ENCODE peak calls at places on chromosomes 6 and 20, in four cellular contexts. S is uterus, H is heart right ventricle, B is stomach. N is an unnamed sample.

GRCh38 chr6:137926207-137926731 is 59.2 kb downstream of the TNFAIP3 start:
- DNase-seq in H (no peak), S (no peak), B (no peak), N (no peak)

GRCh38 chr6:7691675-7692452 is 34.0 kb upstream of the BMP6 start:
- DNase-seq in B (no peak), H (no peak), S (no peak), N (no peak)

GRCh38 chr6:55825402-55826051 is 49.9 kb downstream of the BMP5 start:
- DNase-seq in B (no peak), S (no peak), H (no peak), N (no peak)

GRCh38 chr20:19974621-19975435 is 42.3 kb upstream of the NAA20 start:
- DNase-seq in S (peak; percentile 91), B (peak; percentile 88), H (peak; percentile 85), N (peak; percentile 95)

GRCh38 chr6:170476360-170476759 is 76.7 kb downstream of the PSMB1 start:
- DNase-seq in H (no peak), B (no peak), S (no peak), N (no peak)

GRCh38 chr6:11251553-11252358 is 19.3 kb upstream of the NEDD9 start:
- DNase-seq in H (peak; percentile 36), S (peak; percentile 89), B (peak; percentile 50), N (no peak)

GRCh38 chr20:26163890-26164289 is 467.2 kb upstream of the ZNF337 start:
- DNase-seq in B (no peak), S (no peak), H (no peak), N (no peak)

GRCh38 chr20:61458146-61458746 is 206.2 kb downstream of the CDH4 start:
- DNase-seq in B (no peak), S (no peak), H (no peak), N (no peak)

GRCh38 chr20:51622004-51622874 is 79.7 kb upstream of the NFATC2 start:
- DNase-seq in S (no peak), H (no peak), B (no peak), N (no peak)

GRCh38 chr20:62929051-62929538 is 2.8 kb upstream of the DIDO1 start:
- DNase-seq in S (peak; percentile 53), B (peak; percentile 73), H (peak; percentile 81), N (peak; percentile 70)

GRCh38 chr6:35015996-35016395 is 125.1 kb downstream of the TCP11 start:
- DNase-seq in B (no peak), H (no peak), S (no peak), N (no peak)

DNA sequence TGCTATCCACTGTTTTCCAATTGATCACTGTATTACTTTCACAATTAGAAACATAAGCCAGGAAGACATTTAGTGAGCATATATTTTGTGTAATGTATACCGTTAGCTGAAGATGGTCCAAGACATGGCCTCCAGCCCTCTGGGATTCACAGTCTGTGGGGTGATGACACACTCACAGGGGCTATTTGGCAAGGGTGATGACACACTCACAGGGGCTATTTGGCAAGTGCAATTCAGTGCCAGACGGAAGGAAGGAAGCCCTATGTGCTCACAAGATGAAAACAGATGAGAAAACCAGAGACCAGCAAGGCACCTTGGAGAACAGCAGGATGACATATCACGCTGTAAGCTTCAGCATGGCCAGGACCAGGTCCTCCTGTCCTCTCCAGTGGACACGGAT is 183.7 kb downstream of the MBOAT1 start:
- DNase-seq in B (no peak), H (no peak), S (no peak), N (no peak)
- H3K4me1 ChIP-seq in B (no peaks in the 10 kb centered on the region), H (no peaks in the 10 kb centered on the region), S (no peaks in the 10 kb centered on the region), N (no peaks in the 10 kb centered on the region)

DNA sequence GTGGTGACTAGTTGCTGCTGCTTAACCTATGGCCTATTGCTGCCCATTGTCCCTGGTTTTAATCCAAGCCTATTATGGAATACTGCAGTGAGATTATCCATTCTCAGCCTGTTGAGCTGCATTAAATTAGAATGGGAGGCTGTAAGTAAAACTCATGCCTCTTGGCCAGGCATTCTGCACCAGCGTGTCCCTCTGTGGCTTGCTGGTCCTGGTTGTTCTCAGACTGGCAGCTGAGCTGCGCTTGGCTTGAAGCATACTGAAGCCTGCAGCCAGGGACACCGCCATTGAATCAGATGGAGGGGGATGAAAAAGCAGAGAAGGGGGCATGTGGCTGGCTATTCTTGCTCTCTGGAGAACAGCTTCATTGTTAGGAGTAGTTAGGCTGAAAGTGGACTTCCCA is 15.6 kb downstream of the LRRN4 start:
- DNase-seq in H (peak; percentile 34), S (no peak), B (no peak), N (no peak)
- H3K36me3 ChIP-seq in H (no peaks in the 10 kb centered on the region), S (no peaks in the 10 kb centered on the region), B (peaks cover 51% of the 10 kb centered on the region), N (peaks cover 10% of the 10 kb centered on the region)

DNA sequence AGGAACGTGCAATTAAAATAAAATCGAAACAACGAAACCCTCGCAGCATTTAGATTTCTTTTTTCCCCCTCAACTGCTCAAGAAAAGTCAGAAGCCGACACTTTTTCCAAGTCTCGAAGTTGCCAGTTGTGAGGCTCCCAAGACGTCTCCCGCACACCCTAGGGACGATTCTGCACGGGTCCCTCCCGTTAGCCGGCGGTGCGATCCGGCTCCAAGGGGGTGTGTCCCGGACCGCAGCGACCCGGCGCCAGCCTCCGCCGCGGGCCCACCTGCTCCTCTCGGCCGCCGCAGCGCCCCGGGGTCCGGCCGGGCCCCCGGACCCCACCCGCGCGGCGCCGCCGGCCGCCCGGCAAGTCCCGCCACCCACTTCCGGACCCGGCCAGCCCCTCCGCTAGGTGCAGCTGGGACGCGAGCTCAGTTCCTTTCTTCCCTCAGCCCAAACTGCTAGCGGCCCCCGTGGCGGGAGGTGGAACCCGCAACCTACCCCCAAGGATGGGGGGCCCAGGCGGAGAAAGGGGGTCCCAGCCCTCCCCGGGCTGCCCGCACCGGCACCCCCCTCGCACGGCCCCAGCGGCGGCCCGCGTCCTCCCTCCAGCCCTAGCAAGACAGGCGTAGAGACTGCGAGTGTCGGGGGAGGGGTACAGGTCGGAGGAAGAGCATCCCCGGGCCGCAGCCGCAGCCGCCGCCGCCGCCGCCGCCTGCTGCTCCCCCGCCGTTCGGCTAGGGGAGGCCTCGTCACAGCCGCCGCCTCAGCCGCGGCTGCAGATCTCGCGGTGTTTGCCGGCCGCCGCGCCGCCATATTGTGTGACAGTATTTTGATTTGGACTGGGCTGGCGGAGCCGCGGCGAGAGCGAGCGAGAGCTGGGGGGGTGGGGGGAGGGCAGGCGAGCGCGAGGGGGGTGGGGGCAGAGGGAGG is 514 bp upstream of the TAB2 start:
- DNase-seq in B (peak; percentile 90), H (peak; percentile 90), S (peak; percentile 88), N (peak; percentile 91)
- H3K4me1 ChIP-seq in B (peaks cover 42% of the 10 kb centered on the region), H (peaks cover 26% of the 10 kb centered on the region), S (no peaks in the 10 kb centered on the region), N (peaks cover 28% of the 10 kb centered on the region)

GRCh38 chr20:45423700-45424099 is 7.8 kb downstream of the PIGT start:
- DNase-seq in B (no peak), S (no peak), H (no peak), N (no peak)
- H3K36me3 ChIP-seq in B (peaks cover 58% of the 10 kb centered on the region), S (no peaks in the 10 kb centered on the region), H (no peaks in the 10 kb centered on the region), N (peaks cover 39% of the 10 kb centered on the region)

GRCh38 chr20:44646023-44646640 is 5.4 kb downstream of the ADA start:
- DNase-seq in B (no peak), H (no peak), S (no peak), N (no peak)

GRCh38 chr20:44648579-44648978 is 2.9 kb downstream of the ADA start:
- DNase-seq in B (no peak), S (no peak), H (no peak), N (no peak)

GRCh38 chr20:44648068-44648467 is 3.4 kb downstream of the ADA start:
- DNase-seq in B (peak; percentile 82), S (no peak), H (no peak), N (no peak)

GRCh38 chr20:44644384-44645131 is 6.9 kb downstream of the ADA start:
- DNase-seq in B (no peak), H (no peak), S (no peak), N (no peak)

DNA sequence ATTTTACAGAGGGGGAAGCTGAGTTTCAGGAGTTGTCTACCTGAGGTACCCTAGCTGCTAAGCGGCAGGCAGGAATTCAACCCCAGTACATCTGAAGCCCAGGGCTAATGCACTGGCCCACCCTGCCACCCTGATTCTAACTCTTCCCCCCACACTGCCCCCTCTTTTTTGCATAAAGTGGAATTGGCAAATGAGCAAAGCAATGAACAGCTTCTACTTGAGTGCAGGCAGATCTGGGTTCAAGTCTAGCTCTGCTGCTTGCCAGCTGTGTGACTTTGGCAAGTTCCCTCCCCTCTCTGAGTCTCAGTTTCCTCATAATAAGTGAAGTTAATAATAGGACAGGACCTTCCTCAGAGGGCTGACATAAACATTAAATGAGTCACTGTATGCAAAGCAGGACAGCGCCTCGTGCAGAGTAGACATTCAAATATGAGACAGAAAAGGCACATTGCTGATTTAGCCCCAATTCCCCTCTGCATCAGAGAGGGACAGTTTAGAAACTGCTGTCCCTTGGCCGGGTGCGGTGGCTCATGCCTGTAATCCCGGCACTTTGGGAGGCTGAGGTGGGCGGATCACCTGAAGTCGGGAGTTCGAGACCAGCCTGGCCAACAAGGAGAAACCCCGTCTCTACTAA is 4.7 kb downstream of the ADA start:
- DNase-seq in S (no peak), B (no peak), H (no peak), N (no peak)
- H3K4me1 ChIP-seq in S (peaks cover 9% of the 10 kb centered on the region), B (peaks cover 93% of the 10 kb centered on the region), H (peaks cover 84% of the 10 kb centered on the region), N (peaks cover 21% of the 10 kb centered on the region)

GRCh38 chr20:17939622-17940446 is 28.8 kb downstream of the SNX5 start:
- DNase-seq in H (no peak), B (no peak), S (no peak), N (no peak)

GRCh38 chr20:17941087-17941825 is 27.3 kb downstream of the SNX5 start:
- DNase-seq in B (no peak), H (no peak), S (no peak), N (no peak)

GRCh38 chr20:17943343-17943742 is 25.3 kb downstream of the SNX5 start:
- DNase-seq in S (no peak), H (no peak), B (no peak), N (no peak)

GRCh38 chr20:17940447-17940971 is 28.1 kb downstream of the SNX5 start:
- DNase-seq in H (no peak), B (no peak), S (no peak), N (no peak)

DNA sequence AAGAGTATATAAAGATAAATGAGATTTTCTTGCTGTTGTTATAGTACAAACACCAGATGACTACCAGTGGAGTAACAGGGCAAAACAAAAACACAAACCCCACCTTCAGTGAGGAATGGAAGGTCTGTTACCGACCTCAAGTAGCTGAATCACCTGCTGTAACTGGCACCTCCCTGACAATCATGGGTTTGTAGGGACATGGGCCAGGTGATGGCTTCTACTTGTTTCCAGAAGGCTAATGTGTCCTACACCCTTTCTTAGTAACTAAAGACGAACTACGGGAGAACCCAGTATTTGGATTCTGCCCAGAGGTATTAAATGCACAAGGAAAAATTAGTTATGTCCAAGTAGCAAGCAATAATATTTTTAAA is 26.8 kb downstream of the SNX5 start:
- DNase-seq in H (no peak), B (no peak), S (no peak), N (no peak)
- H3K36me3 ChIP-seq in H (no peaks in the 10 kb centered on the region), B (peaks cover 42% of the 10 kb centered on the region), S (no peaks in the 10 kb centered on the region), N (peaks cover 10% of the 10 kb centered on the region)

DNA sequence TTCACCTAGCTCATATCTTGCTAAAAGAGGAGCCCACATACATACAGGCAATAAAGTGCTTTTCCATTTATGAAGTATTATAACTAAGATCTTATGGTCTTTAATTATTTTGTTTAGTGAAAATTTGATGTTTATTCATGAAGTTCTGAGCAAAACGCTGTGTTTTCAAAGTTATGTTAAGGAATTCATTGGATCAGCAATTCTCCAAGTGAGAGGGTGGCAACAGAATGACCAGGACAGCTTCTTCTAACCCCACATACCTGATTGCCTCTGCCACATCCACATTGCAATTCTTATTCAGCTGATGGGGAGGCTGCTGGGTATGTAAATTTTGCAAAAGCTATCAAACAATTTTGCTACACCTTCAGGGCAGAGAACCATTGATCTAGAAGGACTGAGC is 116.8 kb downstream of the OGFRL1 start:
- DNase-seq in H (no peak), B (no peak), S (no peak), N (no peak)
- H3K4me1 ChIP-seq in H (peaks cover 84% of the 10 kb centered on the region), B (peaks cover 64% of the 10 kb centered on the region), S (no peaks in the 10 kb centered on the region), N (no peaks in the 10 kb centered on the region)